ENCODE peak calls at places on chromosome 7, in ten cellular contexts. One of them, this sample, is unnamed.

GRCh38 chr7:47253650-47254080 is 328.2 kb downstream of the TNS3 start:
- DNase-seq in nucleus accumbens: no peak
- DNase-seq in lower leg skin: no peak
- DNase-seq in ELR: peak
- DNase-seq in iPS DF 6.9: no peak
- DNase-seq in heart right ventricle: peak
- DNase-seq in astrocyte of the spinal cord: peak
- DNase-seq in Right ventricle myocardium superior: peak
- DNase-seq in A172: peak
- DNase-seq in fibroblast of mammary gland: peak
- DNase-seq in this sample: peak

GRCh38 chr7:44634187-44634838 is 27.9 kb downstream of the OGDH start:
- DNase-seq in nucleus accumbens: no peak
- DNase-seq in lower leg skin: no peak
- DNase-seq in ELR: no peak
- DNase-seq in iPS DF 6.9: no peak
- DNase-seq in heart right ventricle: no peak
- DNase-seq in astrocyte of the spinal cord: no peak
- DNase-seq in Right ventricle myocardium superior: no peak
- DNase-seq in A172: peak
- DNase-seq in fibroblast of mammary gland: no peak
- DNase-seq in this sample: no peak

GRCh38 chr7:119270644-119271043 is 1002.3 kb upstream of the KCND2 start:
- DNase-seq in nucleus accumbens: no peak
- DNase-seq in lower leg skin: no peak
- DNase-seq in ELR: no peak
- DNase-seq in iPS DF 6.9: no peak
- DNase-seq in heart right ventricle: no peak
- DNase-seq in astrocyte of the spinal cord: no peak
- DNase-seq in Right ventricle myocardium superior: no peak
- DNase-seq in A172: no peak
- DNase-seq in fibroblast of mammary gland: no peak
- DNase-seq in this sample: no peak

GRCh38 chr7:123828805-123829204 is 16.2 kb upstream of the HYAL4 start:
- DNase-seq in nucleus accumbens: no peak
- DNase-seq in lower leg skin: no peak
- DNase-seq in ELR: no peak
- DNase-seq in iPS DF 6.9: no peak
- DNase-seq in heart right ventricle: no peak
- DNase-seq in astrocyte of the spinal cord: no peak
- DNase-seq in Right ventricle myocardium superior: no peak
- DNase-seq in A172: no peak
- DNase-seq in fibroblast of mammary gland: no peak
- DNase-seq in this sample: no peak

GRCh38 chr7:114627231-114627630 is 212.6 kb downstream of the FOXP2 start:
- DNase-seq in nucleus accumbens: no peak
- DNase-seq in lower leg skin: no peak
- DNase-seq in ELR: no peak
- DNase-seq in iPS DF 6.9: no peak
- DNase-seq in heart right ventricle: no peak
- DNase-seq in astrocyte of the spinal cord: no peak
- DNase-seq in Right ventricle myocardium superior: no peak
- DNase-seq in A172: no peak
- DNase-seq in fibroblast of mammary gland: no peak
- DNase-seq in this sample: no peak

GRCh38 chr7:31335161-31335888 is 5.2 kb downstream of the NEUROD6 start:
- DNase-seq in nucleus accumbens: no peak
- DNase-seq in lower leg skin: no peak
- DNase-seq in ELR: no peak
- DNase-seq in iPS DF 6.9: no peak
- DNase-seq in heart right ventricle: no peak
- DNase-seq in astrocyte of the spinal cord: no peak
- DNase-seq in Right ventricle myocardium superior: no peak
- DNase-seq in A172: no peak
- DNase-seq in fibroblast of mammary gland: no peak
- DNase-seq in this sample: no peak

GRCh38 chr7:101066141-101066857 is 19.0 kb upstream of the TRIM56 start:
- DNase-seq in nucleus accumbens: no peak
- DNase-seq in lower leg skin: no peak
- DNase-seq in ELR: no peak
- DNase-seq in iPS DF 6.9: no peak
- DNase-seq in heart right ventricle: peak
- DNase-seq in astrocyte of the spinal cord: peak
- DNase-seq in Right ventricle myocardium superior: no peak
- DNase-seq in A172: no peak
- DNase-seq in fibroblast of mammary gland: peak
- DNase-seq in this sample: no peak

GRCh38 chr7:146960747-146961416 is 844.3 kb downstream of the CNTNAP2 start:
- DNase-seq in nucleus accumbens: no peak
- DNase-seq in lower leg skin: no peak
- DNase-seq in ELR: no peak
- DNase-seq in iPS DF 6.9: peak
- DNase-seq in heart right ventricle: no peak
- DNase-seq in astrocyte of the spinal cord: no peak
- DNase-seq in Right ventricle myocardium superior: no peak
- DNase-seq in A172: peak
- DNase-seq in fibroblast of mammary gland: no peak
- DNase-seq in this sample: no peak

GRCh38 chr7:66303454-66304160 is 98.5 kb downstream of the TPST1 start:
- DNase-seq in nucleus accumbens: no peak
- DNase-seq in lower leg skin: no peak
- DNase-seq in ELR: no peak
- DNase-seq in iPS DF 6.9: no peak
- DNase-seq in heart right ventricle: no peak
- DNase-seq in astrocyte of the spinal cord: no peak
- DNase-seq in Right ventricle myocardium superior: no peak
- DNase-seq in A172: no peak
- DNase-seq in fibroblast of mammary gland: no peak
- DNase-seq in this sample: no peak

GRCh38 chr7:86932038-86932512 is 127.4 kb downstream of the ELAPOR2 start:
- DNase-seq in nucleus accumbens: no peak
- DNase-seq in lower leg skin: peak
- DNase-seq in ELR: peak
- DNase-seq in iPS DF 6.9: no peak
- DNase-seq in heart right ventricle: no peak
- DNase-seq in astrocyte of the spinal cord: peak
- DNase-seq in Right ventricle myocardium superior: no peak
- DNase-seq in A172: peak
- DNase-seq in fibroblast of mammary gland: peak
- DNase-seq in this sample: no peak

GRCh38 chr7:111753968-111754367 is 191.7 kb upstream of the IMMP2L start:
- DNase-seq in nucleus accumbens: no peak
- DNase-seq in lower leg skin: no peak
- DNase-seq in ELR: peak
- DNase-seq in iPS DF 6.9: no peak
- DNase-seq in heart right ventricle: no peak
- DNase-seq in astrocyte of the spinal cord: peak
- DNase-seq in Right ventricle myocardium superior: no peak
- DNase-seq in A172: no peak
- DNase-seq in fibroblast of mammary gland: peak
- DNase-seq in this sample: no peak

GRCh38 chr7:120609136-120609753 is 248.7 kb downstream of the TSPAN12 start:
- DNase-seq in nucleus accumbens: no peak
- DNase-seq in lower leg skin: no peak
- DNase-seq in ELR: no peak
- DNase-seq in iPS DF 6.9: no peak
- DNase-seq in heart right ventricle: no peak
- DNase-seq in astrocyte of the spinal cord: no peak
- DNase-seq in Right ventricle myocardium superior: no peak
- DNase-seq in A172: no peak
- DNase-seq in fibroblast of mammary gland: peak
- DNase-seq in this sample: no peak

GRCh38 chr7:37815969-37816371 is 32.4 kb upstream of the NME8 start:
- DNase-seq in nucleus accumbens: no peak
- DNase-seq in lower leg skin: no peak
- DNase-seq in ELR: no peak
- DNase-seq in iPS DF 6.9: no peak
- DNase-seq in heart right ventricle: no peak
- DNase-seq in astrocyte of the spinal cord: no peak
- DNase-seq in Right ventricle myocardium superior: no peak
- DNase-seq in A172: no peak
- DNase-seq in fibroblast of mammary gland: no peak
- DNase-seq in this sample: no peak

GRCh38 chr7:31002256-31002655 is 38.5 kb downstream of the GHRHR start:
- DNase-seq in nucleus accumbens: no peak
- DNase-seq in lower leg skin: no peak
- DNase-seq in ELR: peak
- DNase-seq in iPS DF 6.9: no peak
- DNase-seq in heart right ventricle: no peak
- DNase-seq in astrocyte of the spinal cord: peak
- DNase-seq in Right ventricle myocardium superior: no peak
- DNase-seq in A172: peak
- DNase-seq in fibroblast of mammary gland: peak
- DNase-seq in this sample: no peak

GRCh38 chr7:141071855-141072547 is 1.9 kb upstream of the TMEM178B start:
- DNase-seq in nucleus accumbens: no peak
- DNase-seq in lower leg skin: no peak
- DNase-seq in ELR: peak
- DNase-seq in iPS DF 6.9: no peak
- DNase-seq in heart right ventricle: no peak
- DNase-seq in astrocyte of the spinal cord: no peak
- DNase-seq in Right ventricle myocardium superior: no peak
- DNase-seq in A172: no peak
- DNase-seq in fibroblast of mammary gland: no peak
- DNase-seq in this sample: peak

GRCh38 chr7:135327458-135327857 is 93.8 kb downstream of the STRA8 start:
- DNase-seq in nucleus accumbens: no peak
- DNase-seq in lower leg skin: no peak
- DNase-seq in ELR: no peak
- DNase-seq in iPS DF 6.9: no peak
- DNase-seq in heart right ventricle: no peak
- DNase-seq in astrocyte of the spinal cord: no peak
- DNase-seq in Right ventricle myocardium superior: no peak
- DNase-seq in A172: no peak
- DNase-seq in fibroblast of mammary gland: no peak
- DNase-seq in this sample: no peak

GRCh38 chr7:79453558-79454324 is at the start of gene MAGI2:
- DNase-seq in nucleus accumbens: peak
- DNase-seq in lower leg skin: peak
- DNase-seq in ELR: peak
- DNase-seq in iPS DF 6.9: no peak
- DNase-seq in heart right ventricle: peak
- DNase-seq in astrocyte of the spinal cord: peak
- DNase-seq in Right ventricle myocardium superior: peak
- DNase-seq in A172: peak
- DNase-seq in fibroblast of mammary gland: peak
- DNase-seq in this sample: peak

This sample was measured in frontal cortex.